ENCODE peak calls at places on chromosomes 6 and 20, in nine cellular contexts. S is MM.1S; X is CD8-positive, alpha-beta memory T cell; A is fibroblast of lung; R is GM23248; U is aorta; I is right cardiac atrium; N is heart right ventricle; Q is colonic mucosa. F is an unnamed sample.

GRCh38 chr6:43736844-43737243 is 33.2 kb upstream of the VEGFA start:
- DNase-seq in X (no peak), R (no peak), Q (no peak), N (peak), U (no peak), S (no peak), I (no peak), A (no peak), F (no peak)

GRCh38 chr20:53413188-53413631 is 180.4 kb downstream of the ZNF217 start:
- DNase-seq in N (no peak), I (peak), U (no peak), A (no peak), X (peak), Q (peak), R (no peak), S (peak), F (peak)

GRCh38 chr6:70396796-70397729 is 16.2 kb upstream of the FAM135A start:
- DNase-seq in Q (peak), A (peak), N (no peak), S (no peak), U (no peak), X (no peak), R (no peak), I (no peak), F (no peak)

GRCh38 chr6:36273802-36274201 is 3.9 kb downstream of the PNPLA1 start:
- DNase-seq in A (no peak), U (no peak), S (no peak), N (no peak), Q (no peak), X (no peak), R (no peak), I (no peak), F (no peak)

GRCh38 chr6:7691675-7692452 is 34.0 kb upstream of the BMP6 start:
- DNase-seq in R (peak), I (peak), U (no peak), X (no peak), S (no peak), N (no peak), Q (peak), A (no peak), F (no peak)

GRCh38 chr6:127191716-127192115 is 73.2 kb downstream of the RSPO3 start:
- DNase-seq in R (peak), X (no peak), I (no peak), Q (no peak), S (no peak), N (peak), U (no peak), A (no peak), F (no peak)

GRCh38 chr20:62583424-62583920 is 58.8 kb upstream of the SLCO4A1 start:
- DNase-seq in U (no peak), X (no peak), I (no peak), N (no peak), S (no peak), Q (no peak), R (peak), A (peak), F (no peak)

GRCh38 chr6:83384751-83385150 is 46.1 kb downstream of the ME1 start:
- DNase-seq in U (no peak), A (no peak), R (no peak), Q (no peak), N (no peak), X (no peak), S (no peak), I (no peak), F (no peak)

GRCh38 chr6:63805808-63806572 is 170.4 kb downstream of the PHF3 start:
- DNase-seq in R (peak), N (no peak), I (no peak), U (peak), Q (no peak), A (peak), X (no peak), S (no peak), F (no peak)

GRCh38 chr6:97778290-97779038 is 495.4 kb upstream of the MMS22L start:
- DNase-seq in A (no peak), Q (no peak), S (no peak), N (no peak), X (no peak), R (no peak), I (no peak), U (no peak), F (no peak)

GRCh38 chr6:134925800-134926199 is 24.1 kb downstream of the ALDH8A1 start:
- DNase-seq in N (no peak), R (peak), U (no peak), Q (no peak), A (peak), X (no peak), I (no peak), S (no peak), F (no peak)

GRCh38 chr6:17393335-17394191 is at the start of gene CAP2:
- DNase-seq in Q (peak), X (no peak), A (peak), N (peak), S (no peak), I (peak), R (peak), U (peak), F (peak)

GRCh38 chr6:113690255-113690956 is 166.7 kb upstream of the MARCKS start:
- DNase-seq in R (peak), A (peak), I (no peak), X (no peak), N (no peak), Q (no peak), S (peak), U (no peak), F (no peak)

GRCh38 chr20:52744441-52744840 is 227.7 kb upstream of the TSHZ2 start:
- DNase-seq in Q (no peak), U (no peak), A (no peak), X (no peak), S (no peak), R (no peak), N (no peak), I (no peak), F (no peak)

GRCh38 chr6:124530926-124531325 is 431.3 kb upstream of the RNF217 start:
- DNase-seq in U (no peak), X (no peak), S (no peak), N (no peak), Q (no peak), I (no peak), R (no peak), A (no peak), F (no peak)
- H3K27ac ChIP-seq in U (no peak), X (no peak), S (no peak), N (no peak), Q (no peak), I (no peak), R (no peak), A (no peak), F (no peak)

GRCh38 chr20:10510216-10510615 is 75.1 kb downstream of the SLX4IP start:
- DNase-seq in I (no peak), A (no peak), X (no peak), R (no peak), U (no peak), Q (no peak), N (no peak), S (no peak), F (no peak)
- H3K27ac ChIP-seq in I (no peak), A (no peak), X (no peak), R (no peak), U (no peak), Q (no peak), N (no peak), S (no peak), F (no peak)

DNA sequence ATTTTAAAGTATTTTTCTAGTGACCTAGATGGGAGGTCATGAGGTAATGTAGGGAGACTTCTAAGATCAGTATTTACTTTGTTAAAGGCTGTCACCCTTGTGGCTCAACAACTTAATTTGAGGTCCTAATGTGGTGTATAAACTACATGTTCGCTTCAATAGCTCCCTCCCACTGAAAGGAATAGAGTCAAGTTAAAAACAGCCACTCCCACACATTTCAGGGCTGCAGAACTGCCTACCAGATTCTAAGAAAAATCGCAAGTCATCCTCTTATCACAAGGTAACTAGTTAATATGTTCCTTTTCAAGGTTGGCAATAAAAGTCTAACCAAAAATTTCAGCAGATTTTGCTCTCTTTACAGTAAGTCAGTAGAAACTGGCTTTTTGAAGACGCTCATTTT is 15.1 kb downstream of the GSTA1 start:
- DNase-seq in I (no peak), X (no peak), S (no peak), N (no peak), R (peak), A (no peak), U (no peak), Q (no peak), F (no peak)
- H3K27ac ChIP-seq in I (no peak), X (no peak), S (no peak), N (no peak), R (no peak), A (no peak), U (no peak), Q (no peak), F (peak)

GRCh38 chr6:167993831-167994230 is 3.6 kb upstream of the KIF25 start:
- DNase-seq in N (no peak), I (no peak), S (no peak), A (no peak), X (no peak), U (no peak), Q (peak), R (no peak), F (no peak)
- H3K27ac ChIP-seq in N (peak), I (no peak), S (no peak), A (no peak), X (no peak), U (no peak), Q (no peak), R (no peak), F (no peak)